ENCODE peak calls at places on chromosomes 13 and 19, in eight cellular contexts. C is kidney, E is breast epithelium, H is A549, F is PC-3, S is dorsolateral prefrontal cortex, T is AG10803, O is mucosa of descending colon. R is an unnamed sample.

GRCh38 chr19:15248648-15249559 is 16.7 kb upstream of the EPHX3 start:
- DNase-seq in H (peak; percentile 65), T (peak; percentile 92), F (peak; percentile 84), E (no peak), O (peak; percentile 77), C (peak; percentile 93), S (no peak), R (peak; percentile 91)

GRCh38 chr13:100182894-100183490 is 94.1 kb downstream of the PCCA start:
- DNase-seq in O (no peak), H (no peak), F (no peak), C (no peak), E (no peak), S (no peak), T (no peak), R (no peak)

GRCh38 chr13:109694972-109695371 is 91.4 kb downstream of the IRS2 start:
- DNase-seq in S (no peak), T (no peak), C (no peak), O (no peak), E (no peak), H (no peak), F (no peak), R (no peak)

GRCh38 chr19:17406039-17406886 is 833 bp upstream of the BST2 start:
- DNase-seq in T (peak; percentile 36), H (no peak), C (no peak), F (no peak), S (no peak), O (no peak), E (no peak), R (no peak)

GRCh38 chr13:51838235-51838846 is 6.6 kb downstream of the TMEM272 start:
- DNase-seq in S (no peak), C (no peak), O (no peak), T (peak; percentile 68), H (no peak), F (peak; percentile 16), E (no peak), R (peak; percentile 65)

GRCh38 chr19:17202249-17202648 is 12.9 kb upstream of the USE1 start:
- DNase-seq in O (no peak), F (peak; percentile 44), S (no peak), E (no peak), H (peak; percentile 40), C (peak; percentile 71), T (no peak), R (no peak)

GRCh38 chr19:36460046-36460445 is 29.3 kb downstream of the ZNF566 start:
- DNase-seq in E (no peak), T (peak; percentile 29), S (no peak), O (no peak), C (no peak), H (no peak), F (no peak), R (peak; percentile 11)

GRCh38 chr19:31261019-31261595 is 88.1 kb downstream of the TSHZ3 start:
- DNase-seq in F (no peak), E (no peak), H (no peak), C (peak; percentile 57), T (peak; percentile 15), S (no peak), O (no peak), R (no peak)

GRCh38 chr13:98875146-98875729 is 102.6 kb downstream of the DOCK9 start:
- DNase-seq in O (no peak), F (no peak), T (no peak), E (no peak), C (no peak), S (no peak), H (no peak), R (no peak)

GRCh38 chr13:19674898-19675297 is 41.4 kb downstream of the MPHOSPH8 start:
- DNase-seq in H (no peak), E (no peak), S (no peak), C (no peak), O (no peak), T (no peak), F (no peak), R (no peak)

GRCh38 chr13:99663185-99663825 is 162.0 kb downstream of the TM9SF2 start:
- DNase-seq in O (no peak), S (no peak), H (no peak), F (no peak), E (no peak), C (no peak), T (no peak), R (no peak)

GRCh38 chr13:21625366-21625765 is 21.4 kb upstream of the MICU2 start:
- DNase-seq in E (no peak), S (no peak), F (peak; percentile 59), H (peak; percentile 45), C (no peak), T (peak; percentile 44), O (no peak), R (peak; percentile 50)

GRCh38 chr13:49185264-49185663 is 34.9 kb upstream of the MLNR start:
- DNase-seq in C (no peak), T (no peak), O (no peak), E (no peak), S (no peak), F (peak; percentile 25), H (peak; percentile 4), R (no peak)

GRCh38 chr13:49421391-49421790 is 22.5 kb downstream of the CAB39L start:
- DNase-seq in T (no peak), O (no peak), E (no peak), H (peak; percentile 29), F (peak; percentile 29), S (no peak), C (no peak), R (no peak)

GRCh38 chr13:73096173-73097117 is 37.6 kb downstream of the KLF5 start:
- DNase-seq in S (no peak), T (peak; percentile 3), C (peak; percentile 75), F (peak; percentile 90), O (no peak), E (no peak), H (peak; percentile 45), R (no peak)

GRCh38 chr13:28564030-28564429 is 69.1 kb upstream of the FLT1 start:
- DNase-seq in O (peak; percentile 64), H (no peak), T (no peak), S (no peak), F (peak; percentile 83), C (peak; percentile 82), E (no peak), R (no peak)

GRCh38 chr19:35641515-35642151 is at the start of gene ETV2:
- DNase-seq in E (no peak), F (no peak), S (no peak), T (no peak), H (no peak), O (peak; percentile 70), C (no peak), R (peak; percentile 12)

GRCh38 chr19:58296086-58296485 is 9.1 kb upstream of the ERVK3-1 start:
- DNase-seq in H (no peak), S (no peak), E (no peak), O (no peak), T (peak; percentile 70), C (no peak), F (no peak), R (no peak)

GRCh38 chr19:6744381-6745288 is 5.2 kb downstream of the TRIP10 start:
- DNase-seq in O (peak; percentile 86), S (peak; percentile 70), E (peak; percentile 93), T (peak; percentile 86), F (peak; percentile 96), C (peak; percentile 98), H (peak; percentile 88), R (peak; percentile 82)

GRCh38 chr19:10654610-10655456 is 687 bp downstream of the ILF3 start:
- DNase-seq in S (peak; percentile 47), E (no peak), H (peak; percentile 37), F (peak; percentile 59), O (peak; percentile 80), C (peak; percentile 93), T (peak; percentile 24), R (peak; percentile 23)

GRCh38 chr13:97468331-97468730 is 34.4 kb downstream of the RAP2A start:
- DNase-seq in C (no peak), O (no peak), H (no peak), F (no peak), E (no peak), S (no peak), T (peak; percentile 41), R (peak; percentile 90)

GRCh38 chr13:36362251-36362650 is 16.1 kb upstream of the SPART start:
- DNase-seq in O (no peak), E (no peak), S (no peak), C (no peak), T (peak; percentile 88), F (peak; percentile 64), H (peak; percentile 4), R (peak; percentile 89)

GRCh38 chr13:27797228-27797624 is 4.9 kb downstream of the GSX1 start:
- DNase-seq in T (peak; percentile 3), C (no peak), O (no peak), E (no peak), F (peak; percentile 32), S (no peak), H (peak; percentile 40), R (peak; percentile 8)

GRCh38 chr19:18744019-18744418 is 47.1 kb downstream of the COMP start:
- DNase-seq in H (no peak), S (no peak), E (no peak), T (no peak), O (peak; percentile 45), C (no peak), F (no peak), R (no peak)

GRCh38 chr19:44746616-44746945 is 1.9 kb upstream of the BCL3 start:
- DNase-seq in E (no peak), H (no peak), S (no peak), O (peak; percentile 61), T (no peak), F (no peak), C (peak; percentile 69), R (no peak)
- H3K4me3 ChIP-seq in E (no peak overlapping the region), H (no peak overlapping the region), S (no peak overlapping the region), O (no peak overlapping the region), T (no peak overlapping the region), F (no peak overlapping the region), C (no peak overlapping the region), R (no peak overlapping the region)

GRCh38 chr19:48351341-48351752 is 12.4 kb downstream of the TMEM143 start:
- DNase-seq in O (peak; percentile 79), C (peak; percentile 86), E (peak; percentile 78), S (peak; percentile 65), T (peak; percentile 37), F (peak; percentile 67), H (peak; percentile 82), R (peak; percentile 49)
- TF ChIP-seq CTCF in O (peak; percentile 84), C (peak; percentile 72), E (peak; percentile 58), S (peak; percentile 45), T (peak; percentile 66), F (peak; percentile 77), H (peak; percentile 90), R (peak; percentile 81)

DNA sequence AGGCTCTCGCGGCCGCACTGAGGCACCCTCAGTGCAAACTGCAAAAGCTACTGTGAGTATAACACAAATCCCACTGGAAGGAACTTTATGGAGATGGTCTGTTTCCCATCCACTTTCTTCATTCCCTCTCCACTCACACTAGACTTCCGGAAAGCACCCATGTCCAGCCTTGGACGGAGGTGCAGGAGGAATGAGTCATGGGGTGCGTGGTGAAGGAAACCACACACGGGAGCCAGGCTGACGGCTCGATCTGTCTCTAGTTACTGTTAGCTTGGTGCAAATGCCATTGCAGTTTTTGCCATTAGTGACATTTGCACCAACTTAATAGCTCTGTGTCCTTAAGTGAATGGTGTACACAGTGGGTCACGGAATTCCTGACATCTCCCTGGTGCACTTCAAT is 14.6 kb downstream of the NLRP8 start:
- DNase-seq in T (no peak), O (no peak), F (peak; percentile 72), S (no peak), H (no peak), C (no peak), E (no peak), R (no peak)
- H3K4me3 ChIP-seq in T (no peak overlapping the region), O (no peak overlapping the region), F (no peak overlapping the region), S (no peak overlapping the region), H (no peak overlapping the region), C (no peak overlapping the region), E (no peak overlapping the region), R (no peak overlapping the region)

GRCh38 chr19:43809762-43810696 is 7.8 kb upstream of the LYPD5 start:
- DNase-seq in H (peak; percentile 82), T (peak; percentile 67), C (no peak), S (no peak), E (no peak), O (no peak), F (peak; percentile 75), R (peak; percentile 76)
- TF ChIP-seq CTCF in H (peak; percentile 75), T (peak; percentile 67), C (peak; percentile 46), S (peak; percentile 54), E (peak; percentile 50), O (peak; percentile 34), F (peak; percentile 68), R (peak; percentile 54)